ENCODE peak calls at places on chromosomes 2 and 18, in eight cellular contexts. H is right lobe of liver, U is right atrium auricular region, X is IMR-90, N is MM.1S, L is heart left ventricle, R is heart right ventricle, D is hepatocyte. T is an unnamed sample.

GRCh38 chr2:19540739-19541503 is 182.5 kb upstream of the OSR1 start:
- DNase-seq in L (no peak), N (peak; percentile 77), X (peak; percentile 91), D (peak; percentile 24), H (no peak), R (no peak), U (no peak), T (no peak)

GRCh38 chr2:83196225-83196624 is 1262.9 kb downstream of the SUCLG1 start:
- DNase-seq in R (no peak), X (peak; percentile 42), D (peak; percentile 37), N (peak; percentile 58), L (no peak), H (no peak), U (no peak), T (no peak)

GRCh38 chr2:71235930-71236587 is 9.2 kb upstream of the PAIP2B start:
- DNase-seq in N (no peak), H (no peak), L (no peak), X (no peak), U (no peak), D (no peak), R (no peak), T (no peak)

GRCh38 chr2:72841462-72842125 is 15.8 kb upstream of the EXOC6B start:
- DNase-seq in H (no peak), X (no peak), R (no peak), D (peak; percentile 53), L (no peak), N (no peak), U (no peak), T (no peak)

GRCh38 chr2:45675130-45675812 is 23.8 kb downstream of the PRKCE start:
- DNase-seq in D (peak; percentile 52), X (no peak), U (no peak), N (no peak), L (peak; percentile 48), H (no peak), R (peak; percentile 32), T (no peak)

GRCh38 chr2:48723125-48723524 is 32.4 kb downstream of the LHCGR start:
- DNase-seq in D (no peak), N (no peak), U (no peak), X (peak; percentile 94), H (no peak), R (no peak), L (no peak), T (no peak)

GRCh38 chr2:60285476-60286316 is 267.8 kb downstream of the BCL11A start:
- DNase-seq in H (no peak), R (no peak), N (no peak), D (no peak), X (no peak), L (no peak), U (no peak), T (no peak)

GRCh38 chr2:156333274-156333950 is 891 bp upstream of the NR4A2 start:
- DNase-seq in N (peak; percentile 40), H (no peak), X (no peak), R (no peak), L (no peak), U (no peak), D (no peak), T (no peak)

GRCh38 chr2:52141076-52141475 is 1109.1 kb upstream of the NRXN1 start:
- DNase-seq in R (no peak), U (no peak), L (no peak), N (no peak), D (no peak), H (no peak), X (peak; percentile 30), T (no peak)

GRCh38 chr2:159671047-159671446 is 41.3 kb upstream of the MARCHF7 start:
- DNase-seq in L (no peak), H (no peak), U (no peak), X (no peak), D (no peak), N (no peak), R (no peak), T (no peak)

GRCh38 chr18:72940509-72940908 is 72.7 kb upstream of the NETO1 start:
- DNase-seq in R (no peak), H (no peak), X (no peak), N (no peak), L (no peak), U (no peak), D (no peak), T (no peak)

GRCh38 chr2:23594079-23594494 is 209.1 kb downstream of the KLHL29 start:
- DNase-seq in N (no peak), L (no peak), D (no peak), X (no peak), U (no peak), H (no peak), R (no peak), T (no peak)

GRCh38 chr18:47331051-47331450 is 79.6 kb upstream of the SKOR2 start:
- DNase-seq in H (no peak), N (no peak), D (no peak), U (no peak), R (no peak), X (no peak), L (no peak), T (no peak)

GRCh38 chr2:156321243-156321904 is 11.1 kb downstream of the NR4A2 start:
- DNase-seq in D (no peak), L (no peak), U (no peak), X (no peak), N (no peak), R (peak; percentile 24), H (peak; percentile 51), T (no peak)

GRCh38 chr18:4020026-4020425 is 435.1 kb downstream of the DLGAP1 start:
- DNase-seq in N (no peak), D (no peak), U (no peak), H (no peak), X (no peak), R (no peak), L (no peak), T (no peak)

GRCh38 chr2:53802617-53803115 is 15.8 kb downstream of the ERLEC1 start:
- DNase-seq in H (no peak), D (no peak), N (no peak), L (no peak), X (peak; percentile 27), R (no peak), U (no peak), T (no peak)

GRCh38 chr2:129755786-129756185 is 223.7 kb upstream of the RAB6C start:
- DNase-seq in U (no peak), X (no peak), L (no peak), N (no peak), D (no peak), R (no peak), H (no peak), T (no peak)

GRCh38 chr2:231597014-231597611 is 4.4 kb downstream of the TEX44 start:
- DNase-seq in D (no peak), U (no peak), X (no peak), N (no peak), L (peak; percentile 38), R (peak; percentile 46), H (peak; percentile 26), T (no peak)

DNA sequence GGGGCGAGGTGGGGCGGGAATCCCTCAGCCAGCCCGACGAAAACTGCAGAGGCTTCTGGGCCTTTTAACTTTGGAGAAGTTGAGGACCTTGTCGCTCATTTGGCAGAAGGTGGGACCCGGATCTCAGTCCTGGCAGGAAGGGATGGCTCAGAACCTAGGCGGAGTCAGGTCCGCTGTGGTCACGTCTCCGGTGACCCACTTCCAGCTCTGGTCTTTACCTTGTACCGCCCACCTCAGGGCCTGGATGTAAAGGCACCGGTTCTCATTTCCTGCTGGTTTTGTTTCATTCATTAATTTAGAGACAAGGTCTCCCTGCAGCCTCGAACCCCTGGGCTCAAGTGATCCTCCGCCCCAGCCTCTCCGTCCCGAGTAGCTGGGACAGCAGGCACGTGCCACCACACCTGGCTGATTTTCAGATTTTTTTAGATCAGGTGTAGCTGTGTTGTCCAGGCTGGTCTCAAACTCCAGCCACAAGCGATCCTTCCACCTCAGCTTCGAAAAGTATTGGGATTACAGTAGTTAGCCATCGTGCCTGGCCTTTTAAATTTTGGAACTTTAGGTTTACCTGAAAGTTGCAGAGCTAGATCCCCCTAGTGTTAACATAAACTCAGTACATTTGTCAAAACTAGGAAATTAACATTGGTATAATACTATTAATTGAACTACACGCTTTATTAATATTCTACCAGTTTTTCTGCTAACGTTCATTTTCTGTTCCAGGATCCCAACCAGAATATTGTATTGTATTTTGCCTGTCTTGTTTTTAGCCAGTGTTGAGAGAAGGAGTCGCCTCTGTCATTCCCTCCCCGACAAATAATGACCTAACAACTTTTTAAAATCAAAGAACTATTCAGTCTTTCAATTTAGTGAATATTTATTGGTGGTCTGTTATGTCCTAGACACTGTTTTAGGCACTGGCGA is 867 bp downstream of the POLI start:
- DNase-seq in X (peak; percentile 18), D (peak; percentile 57), N (peak; percentile 61), L (no peak), U (no peak), H (peak; percentile 65), R (no peak), T (no peak)
- H3K4me1 ChIP-seq in X (no peaks in the 10 kb centered on the region), D (no peaks in the 10 kb centered on the region), N (peaks cover 6% of the 10 kb centered on the region), L (peaks cover 3% of the 10 kb centered on the region), U (peaks cover 10% of the 10 kb centered on the region), H (no peaks in the 10 kb centered on the region), R (no peaks in the 10 kb centered on the region), T (peaks cover 36% of the 10 kb centered on the region)

DNA sequence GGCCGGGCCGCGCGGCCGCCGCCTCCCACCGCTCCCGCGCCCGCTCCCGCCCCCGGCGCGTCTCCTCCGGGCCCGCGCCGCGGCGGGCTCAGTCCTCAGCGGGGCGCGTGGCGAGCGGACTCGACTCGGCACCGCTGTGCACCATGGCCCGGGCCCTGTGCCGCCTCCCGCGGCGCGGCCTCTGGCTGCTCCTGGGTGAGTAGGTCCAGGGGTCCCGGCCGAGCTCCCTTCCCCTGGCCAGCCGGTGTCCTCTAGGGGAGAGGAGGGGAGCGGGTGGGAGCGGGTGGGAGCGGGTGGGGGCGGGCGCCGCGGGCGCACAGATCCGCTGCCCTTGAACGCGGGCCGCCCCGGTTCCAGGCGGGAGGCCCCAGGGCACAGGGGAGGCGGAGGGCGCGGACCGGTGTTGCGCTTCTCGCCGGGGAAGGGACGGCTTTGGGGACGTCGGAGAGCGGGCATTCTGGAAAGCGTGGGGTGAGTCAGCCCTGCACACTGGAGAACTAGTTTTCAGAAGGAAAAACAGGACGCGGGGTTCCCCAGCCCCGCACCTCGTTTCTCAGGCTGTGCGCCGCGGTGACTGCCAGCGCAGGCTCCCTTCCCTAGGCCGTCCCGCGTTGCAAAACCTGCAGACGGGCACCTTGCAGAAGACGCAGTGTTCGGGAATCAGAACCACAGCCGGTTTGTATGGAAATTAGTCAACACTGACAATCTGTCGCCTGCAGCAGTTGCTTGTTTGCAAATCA is at the start of gene RAMP1:
- DNase-seq in X (peak; percentile 17), N (no peak), H (no peak), L (no peak), U (no peak), D (peak; percentile 56), R (no peak), T (no peak)
- H3K4me3 ChIP-seq in X (peak within 1 kb of the TSS; percentile 42), N (no peak within 1 kb of the TSS), H (peak within 1 kb of the TSS; percentile 63), L (peak within 1 kb of the TSS; percentile 51), U (peak within 1 kb of the TSS; percentile 56), D (peak within 1 kb of the TSS; percentile 65), R (peak within 1 kb of the TSS; percentile 59), T (peak within 1 kb of the TSS; percentile 67)

GRCh38 chr2:99608092-99608491 is 118.3 kb upstream of the REV1 start:
- DNase-seq in R (no peak), X (no peak), D (no peak), N (no peak), H (no peak), L (no peak), U (no peak), T (no peak)
- TF ChIP-seq CTCF in R (no peak), X (no peak), D (no peak), N (no peak), H (no peak), L (no peak), U (no peak), T (no peak)

DNA sequence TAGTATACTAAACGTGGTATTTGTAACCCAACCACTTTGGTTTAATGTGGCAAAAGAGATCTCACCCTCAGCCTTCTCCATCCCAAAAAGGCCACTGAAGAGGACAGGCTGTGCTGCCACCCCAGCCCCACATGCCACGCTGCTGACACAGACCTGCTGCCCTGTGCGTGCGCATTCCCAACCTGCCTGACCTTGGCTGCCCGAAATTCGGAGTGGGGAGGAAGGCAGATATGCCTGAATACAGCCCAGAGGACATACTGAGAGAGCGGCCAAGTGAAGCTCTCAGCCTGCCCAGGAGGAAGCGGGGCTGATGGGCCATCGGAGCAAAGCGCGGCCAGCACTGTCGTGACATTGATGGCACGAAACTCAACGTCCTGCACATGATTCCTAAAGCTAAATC is 70.0 kb downstream of the HDAC4 start:
- DNase-seq in N (no peak), X (no peak), L (no peak), R (no peak), U (peak; percentile 51), H (no peak), D (no peak), T (no peak)
- H3K4me1 ChIP-seq in N (peaks cover 31% of the 10 kb centered on the region), X (peaks cover 42% of the 10 kb centered on the region), L (peaks cover 29% of the 10 kb centered on the region), R (peaks cover 25% of the 10 kb centered on the region), U (peaks cover 47% of the 10 kb centered on the region), H (no peaks in the 10 kb centered on the region), D (peaks cover 47% of the 10 kb centered on the region), T (peaks cover 63% of the 10 kb centered on the region)